ENCODE peak calls at places on chromosomes 2 and 18, in ten cellular contexts. D, P, T, I, H, S, O, Y, C and Q are unnamed samples.

GRCh38 chr18:3457261-3457724 is 7.3 kb downstream of the TGIF1 start:
- DNase-seq in D (no peak), P (no peak), T (no peak), I (no peak), H (no peak), S (no peak), O (peak; percentile 29), Y (no peak), C (peak; percentile 66), Q (no peak)

GRCh38 chr2:220277445-220277960 is 650.1 kb downstream of the SLC4A3 start:
- DNase-seq in D (no peak), P (no peak), T (peak; percentile 89), I (no peak), H (peak; percentile 62), S (no peak), O (peak; percentile 85), Y (no peak), C (no peak), Q (no peak)

GRCh38 chr18:77899972-77900754 is 650.5 kb downstream of the GALR1 start:
- DNase-seq in D (peak; percentile 88), P (no peak), T (no peak), I (peak; percentile 72), H (peak; percentile 22), S (no peak), O (peak; percentile 57), Y (peak; percentile 80), C (no peak), Q (peak; percentile 78)

GRCh38 chr18:45916302-45916701 is 50.8 kb downstream of the EPG5 start:
- DNase-seq in D (peak; percentile 70), P (no peak), T (no peak), I (no peak), H (no peak), S (no peak), O (no peak), Y (peak; percentile 22), C (no peak), Q (peak; percentile 44)

GRCh38 chr18:34659579-34660517 is 50.2 kb upstream of the DTNA start:
- DNase-seq in D (peak; percentile 91), P (no peak), T (peak; percentile 97), I (peak; percentile 83), H (peak; percentile 79), S (peak; percentile 56), O (peak; percentile 91), Y (peak; percentile 95), C (peak; percentile 74), Q (no peak)

GRCh38 chr2:3805120-3805519 is 101.7 kb downstream of the DCDC2C start:
- DNase-seq in D (peak; percentile 91), P (no peak), T (no peak), I (no peak), H (no peak), S (peak; percentile 23), O (peak; percentile 12), Y (peak; percentile 74), C (no peak), Q (peak; percentile 78)

GRCh38 chr18:26654173-26655009 is 106.0 kb upstream of the KCTD1 start:
- DNase-seq in D (no peak), P (no peak), T (no peak), I (no peak), H (no peak), S (no peak), O (no peak), Y (no peak), C (no peak), Q (no peak)

GRCh38 chr2:227228061-227228667 is 63.7 kb downstream of the COL4A3 start:
- DNase-seq in D (peak; percentile 60), P (no peak), T (no peak), I (peak; percentile 69), H (no peak), S (no peak), O (peak; percentile 69), Y (no peak), C (peak; percentile 47), Q (no peak)

GRCh38 chr2:120803085-120803484 is 67.4 kb downstream of the GLI2 start:
- DNase-seq in D (no peak), P (no peak), T (no peak), I (no peak), H (no peak), S (no peak), O (no peak), Y (no peak), C (no peak), Q (no peak)

GRCh38 chr2:46262248-46262938 is 34.8 kb upstream of the EPAS1 start:
- DNase-seq in D (no peak), P (no peak), T (no peak), I (no peak), H (no peak), S (no peak), O (no peak), Y (no peak), C (no peak), Q (no peak)

GRCh38 chr2:223260681-223261080 is 208.7 kb downstream of the KCNE4 start:
- DNase-seq in D (no peak), P (no peak), T (peak; percentile 7), I (no peak), H (no peak), S (no peak), O (no peak), Y (no peak), C (no peak), Q (no peak)

GRCh38 chr2:150791567-150791966 is 304.1 kb upstream of the RND3 start:
- DNase-seq in D (no peak), P (no peak), T (no peak), I (no peak), H (no peak), S (no peak), O (no peak), Y (no peak), C (no peak), Q (no peak)

GRCh38 chr2:3492951-3493609 is 26.3 kb downstream of the ADI1 start:
- DNase-seq in D (peak; percentile 39), P (no peak), T (peak; percentile 96), I (no peak), H (peak; percentile 84), S (no peak), O (peak; percentile 27), Y (no peak), C (no peak), Q (no peak)

GRCh38 chr2:235270951-235271350 is 222.9 kb upstream of the AGAP1 start:
- DNase-seq in D (no peak), P (peak; percentile 33), T (peak; percentile 70), I (no peak), H (no peak), S (no peak), O (no peak), Y (no peak), C (no peak), Q (no peak)

GRCh38 chr18:80233201-80233835 is 14.0 kb downstream of the PARD6G start:
- DNase-seq in D (peak; percentile 31), P (no peak), T (no peak), I (no peak), H (no peak), S (no peak), O (no peak), Y (no peak), C (no peak), Q (no peak)

GRCh38 chr2:55761526-55761925 is 67.9 kb upstream of the PNPT1 start:
- DNase-seq in D (no peak), P (no peak), T (peak; percentile 23), I (no peak), H (no peak), S (no peak), O (no peak), Y (no peak), C (no peak), Q (no peak)

GRCh38 chr2:240351088-240351741 is 84.2 kb upstream of the GPC1 start:
- DNase-seq in D (no peak), P (no peak), T (no peak), I (no peak), H (no peak), S (no peak), O (no peak), Y (no peak), C (no peak), Q (no peak)
- H3K27ac ChIP-seq in D (no peak overlapping the region), P (no peak overlapping the region), T (no peak overlapping the region), I (no peak overlapping the region), H (no peak overlapping the region), S (no peak overlapping the region), O (no peak overlapping the region), Y (no peak overlapping the region), C (no peak overlapping the region), Q (no peak overlapping the region)

GRCh38 chr2:16294791-16295190 is 354.4 kb downstream of the MYCN start:
- DNase-seq in D (no peak), P (no peak), T (no peak), I (no peak), H (no peak), S (no peak), O (no peak), Y (no peak), C (no peak), Q (no peak)
- TF ChIP-seq CTCF in D (no peak), P (no peak), T (no peak), I (no peak), H (no peak), S (no peak), O (no peak), Y (no peak), C (no peak), Q (no peak)

GRCh38 chr18:57439617-57439975 is 4.4 kb downstream of the ONECUT2 start:
- DNase-seq in D (peak; percentile 85), P (no peak), T (no peak), I (no peak), H (no peak), S (no peak), O (no peak), Y (peak; percentile 91), C (no peak), Q (no peak)
- H3K27me3 ChIP-seq in D (peaks cover 90% of the 10 kb centered on the region), P (no peaks in the 10 kb centered on the region), T (peaks cover 84% of the 10 kb centered on the region), I (peaks cover 86% of the 10 kb centered on the region), H (peaks cover 78% of the 10 kb centered on the region), S (peaks cover under 1% of the 10 kb centered on the region), O (peaks cover 35% of the 10 kb centered on the region), Y (peaks cover 93% of the 10 kb centered on the region), C (peaks cover 78% of the 10 kb centered on the region), Q (no peaks in the 10 kb centered on the region)

GRCh38 chr2:174901075-174901474 is 104.1 kb downstream of the CHN1 start:
- DNase-seq in D (no peak), P (no peak), T (peak; percentile 36), I (no peak), H (no peak), S (no peak), O (no peak), Y (no peak), C (no peak), Q (peak; percentile 26)
- H3K27ac ChIP-seq in D (no peak overlapping the region), P (peak overlapping the region; percentile 7), T (peak overlapping the region; percentile 45), I (no peak overlapping the region), H (no peak overlapping the region), S (no peak overlapping the region), O (no peak overlapping the region), Y (peak overlapping the region; percentile 52), C (no peak overlapping the region), Q (peak overlapping the region; percentile 48)